ENCODE peak calls at places on chromosomes 5 and 9, in five cellular contexts. H is activated T-cell treated with anti-CD3 and anti-CD28 coated beads, Interleukin-2, amount 50 U/mL, for 4 hours; B is MCF 10A; R is iris pigment epithelial cell; K is natural killer cell. P is an unnamed sample.

GRCh38 chr5:56409331-56410190 is 176.4 kb upstream of the ANKRD55 start:
- DNase-seq in R (peak; percentile 90), B (peak; percentile 70), K (no peak), H (no peak), P (peak; percentile 20)

GRCh38 chr9:129109952-129110739 is 447 bp downstream of the CRAT start:
- DNase-seq in H (no peak), K (no peak), R (peak; percentile 16), B (no peak), P (no peak)

GRCh38 chr5:154207204-154207603 is 16.7 kb downstream of the GALNT10 start:
- DNase-seq in K (no peak), R (no peak), H (no peak), B (no peak), P (no peak)

GRCh38 chr5:151497391-151498002 is 50.1 kb downstream of the SLC36A1 start:
- DNase-seq in B (no peak), K (no peak), H (no peak), R (no peak), P (no peak)

GRCh38 chr9:78967557-78968212 is 604.1 kb upstream of the TLE4 start:
- DNase-seq in R (peak; percentile 22), B (no peak), H (no peak), K (no peak), P (no peak)

GRCh38 chr9:138071292-138071691 is 193.7 kb downstream of the CACNA1B start:
- DNase-seq in B (no peak), R (no peak), K (no peak), H (no peak), P (no peak)

GRCh38 chr5:139488269-139488668 is 5.7 kb upstream of the STING1 start:
- DNase-seq in B (no peak), H (no peak), R (no peak), K (no peak), P (peak; percentile 19)

GRCh38 chr5:179234563-179235135 is 110.6 kb downstream of the ADAMTS2 start:
- DNase-seq in B (no peak), K (no peak), R (no peak), H (no peak), P (no peak)

GRCh38 chr9:32882616-32883015 is 99.3 kb downstream of the TMEM215 start:
- DNase-seq in K (no peak), H (no peak), B (no peak), R (no peak), P (peak; percentile 74)

GRCh38 chr5:28748446-28748845 is 1710.1 kb upstream of the CDH9 start:
- DNase-seq in R (peak; percentile 7), K (no peak), H (no peak), B (no peak), P (no peak)

GRCh38 chr5:111748304-111748763 is 8.7 kb downstream of the NREP start:
- DNase-seq in B (peak; percentile 92), H (no peak), R (peak; percentile 93), K (no peak), P (peak; percentile 52)

GRCh38 chr9:130372057-130372456 is 72.7 kb upstream of the ASS1 start:
- DNase-seq in H (no peak), K (no peak), R (no peak), B (peak; percentile 9), P (no peak)

GRCh38 chr9:14136646-14137370 is 177.1 kb downstream of the NFIB start:
- DNase-seq in B (peak; percentile 38), R (no peak), K (no peak), H (no peak), P (no peak)

GRCh38 chr9:83218411-83219090 is 155.6 kb upstream of the RASEF start:
- DNase-seq in H (no peak), K (no peak), B (no peak), R (no peak), P (no peak)

GRCh38 chr5:154302181-154302580 is 111.6 kb downstream of the GALNT10 start:
- DNase-seq in H (no peak), R (no peak), B (no peak), K (no peak), P (no peak)

GRCh38 chr5:15008476-15008875 is 136.9 kb upstream of the ANKH start:
- DNase-seq in K (no peak), R (peak; percentile 98), B (peak; percentile 99), H (no peak), P (no peak)

GRCh38 chr5:52880541-52880940 is 92.8 kb downstream of the ITGA1 start:
- DNase-seq in H (no peak), B (no peak), K (no peak), R (no peak), P (no peak)

GRCh38 chr5:74865293-74865798 is 841 bp downstream of the FAM169A start:
- DNase-seq in K (no peak), R (no peak), H (no peak), B (peak; percentile 33), P (no peak)

GRCh38 chr5:173807150-173807784 is 80.9 kb upstream of the CPEB4 start:
- DNase-seq in B (no peak), R (no peak), H (no peak), K (no peak), P (no peak)

GRCh38 chr5:150036513-150036912 is 36.0 kb downstream of the HMGXB3 start:
- DNase-seq in B (peak; percentile 95), R (peak; percentile 99), H (no peak), K (no peak), P (no peak)

GRCh38 chr5:8843766-8844165 is 702.1 kb downstream of the SEMA5A start:
- DNase-seq in B (peak; percentile 31), R (peak; percentile 67), K (no peak), H (no peak), P (no peak)

GRCh38 chr9:82445556-82445955 is 457.0 kb downstream of the SPATA31D1 start:
- DNase-seq in K (no peak), B (no peak), H (no peak), R (no peak), P (no peak)

GRCh38 chr9:211557-211956 is 3.1 kb upstream of the DOCK8 start:
- DNase-seq in K (no peak), R (no peak), B (peak; percentile 39), H (no peak), P (no peak)

GRCh38 chr5:32712463-32713395 is 1.6 kb downstream of the NPR3 start:
- DNase-seq in K (no peak), H (no peak), B (no peak), R (peak; percentile 35), P (no peak)

GRCh38 chr5:36630201-36630968 is 24.0 kb downstream of the SLC1A3 start:
- DNase-seq in K (no peak), B (no peak), R (no peak), H (no peak), P (no peak)

GRCh38 chr5:36667826-36668225 is 61.4 kb downstream of the SLC1A3 start:
- DNase-seq in H (no peak), K (no peak), R (no peak), B (no peak), P (no peak)

GRCh38 chr5:88452820-88453219 is 184.2 kb upstream of the TMEM161B start:
- DNase-seq in R (peak; percentile 4), K (no peak), H (no peak), B (peak; percentile 29), P (peak; percentile 19)

GRCh38 chr9:103183569-103184191 is 188.5 kb downstream of the CYLC2 start:
- DNase-seq in H (no peak), B (peak; percentile 70), K (no peak), R (no peak), P (peak; percentile 11)

GRCh38 chr5:59789894-59790293 is 103.6 kb downstream of the PDE4D start:
- DNase-seq in K (no peak), H (no peak), R (no peak), B (no peak), P (no peak)

GRCh38 chr9:12972608-12973589 is 198.1 kb downstream of the LURAP1L start:
- DNase-seq in H (no peak), K (no peak), R (no peak), B (no peak), P (peak; percentile 98)

GRCh38 chr5:59207416-59207815 is 624.5 kb downstream of the RAB3C start:
- DNase-seq in K (no peak), H (no peak), R (peak; percentile 72), B (no peak), P (no peak)

GRCh38 chr9:68805890-68806517 is 101.0 kb downstream of the PIP5K1B start:
- DNase-seq in R (no peak), H (no peak), K (no peak), B (no peak), P (peak; percentile 21)

GRCh38 chr9:107816187-107817021 is 326.8 kb upstream of the KLF4 start:
- DNase-seq in K (no peak), R (no peak), B (no peak), H (no peak), P (no peak)

GRCh38 chr9:36461341-36461740 is 61.3 kb upstream of the RNF38 start:
- DNase-seq in R (peak; percentile 58), B (no peak), K (no peak), H (no peak), P (no peak)

P was measured in OCI-M1.